ENCODE peak calls at places on chromosomes 11 and 22, in seven cellular contexts. T is CD4-positive, CD25-positive, alpha-beta regulatory T cell; K is ascending aorta; V is heart right ventricle; A is right cardiac atrium; Z is kidney epithelial cell; D is BE2C. L is an unnamed sample.

GRCh38 chr11:36233226-36233625 is 56.0 kb downstream of the COMMD9 start:
- DNase-seq in V (no peak), K (no peak), Z (no peak), T (no peak), D (no peak), A (no peak), L (peak)

GRCh38 chr11:70680781-70681281 is 282.5 kb downstream of the CTTN start:
- DNase-seq in Z (no peak), V (no peak), A (no peak), T (no peak), K (no peak), D (no peak), L (no peak)

GRCh38 chr11:130831506-130832385 is 84.5 kb downstream of the SNX19 start:
- DNase-seq in Z (no peak), A (peak), V (no peak), D (no peak), T (no peak), K (no peak), L (no peak)

GRCh38 chr11:71316701-71317100 is 64.3 kb upstream of the SHANK2 start:
- DNase-seq in Z (no peak), K (no peak), A (no peak), V (no peak), T (no peak), D (no peak), L (no peak)

GRCh38 chr11:43992834-43993637 is 50.6 kb downstream of the C11orf96 start:
- DNase-seq in A (peak), T (no peak), Z (no peak), V (peak), D (no peak), K (no peak), L (no peak)

GRCh38 chr11:94315664-94316063 is 11.3 kb downstream of the IZUMO1R start:
- DNase-seq in V (no peak), Z (no peak), K (no peak), D (no peak), T (no peak), A (no peak), L (no peak)

GRCh38 chr11:109961261-109961660 is 131.9 kb upstream of the ZC3H12C start:
- DNase-seq in K (no peak), V (no peak), A (no peak), Z (no peak), D (no peak), T (no peak), L (no peak)

GRCh38 chr11:77191823-77192495 is 63.9 kb downstream of the MYO7A start:
- DNase-seq in D (peak), Z (peak), V (no peak), T (peak), A (peak), K (no peak), L (peak)

GRCh38 chr22:16783930-16784354 is 41.3 kb downstream of the XKR3 start:
- DNase-seq in A (no peak), V (no peak), K (no peak), Z (no peak), D (no peak), T (no peak), L (no peak)

GRCh38 chr11:58316142-58316541 is 42.7 kb downstream of the OR5B17 start:
- DNase-seq in D (no peak), Z (no peak), V (no peak), T (no peak), A (no peak), K (no peak), L (peak)

GRCh38 chr11:73198677-73199076 is 19.4 kb upstream of the P2RY2 start:
- DNase-seq in D (no peak), V (no peak), Z (no peak), T (no peak), A (no peak), K (peak), L (no peak)

GRCh38 chr11:16815047-16815767 is 76.8 kb downstream of the C11orf58 start:
- DNase-seq in A (peak), T (no peak), Z (no peak), V (peak), K (peak), D (no peak), L (peak)

GRCh38 chr11:134418119-134418840 is 6.2 kb upstream of the B3GAT1 start:
- DNase-seq in K (no peak), T (no peak), Z (no peak), D (peak), A (no peak), V (no peak), L (no peak)

GRCh38 chr11:27694992-27695391 is 5.3 kb downstream of the BDNF start:
- DNase-seq in T (no peak), Z (no peak), A (no peak), K (no peak), D (no peak), V (no peak), L (peak)

GRCh38 chr11:34357646-34358257 is at the start of gene ABTB2:
- DNase-seq in D (peak), V (peak), Z (peak), K (peak), A (peak), T (peak), L (peak)

GRCh38 chr22:41290262-41291221 is 4.6 kb upstream of the RANGAP1 start:
- DNase-seq in Z (peak), V (no peak), A (no peak), T (no peak), D (no peak), K (no peak), L (peak)

GRCh38 chr11:7575841-7576451 is 62.1 kb downstream of the PPFIBP2 start:
- DNase-seq in A (peak), Z (no peak), D (no peak), K (peak), T (no peak), V (no peak), L (no peak)

GRCh38 chr22:27148886-27149470 is 491.6 kb downstream of the MIAT start:
- DNase-seq in D (no peak), Z (no peak), K (no peak), V (no peak), A (no peak), T (no peak), L (no peak)

GRCh38 chr22:23225724-23226496 is 45.6 kb downstream of the BCR start:
- DNase-seq in Z (no peak), V (peak), K (peak), A (peak), T (peak), D (no peak), L (peak)

GRCh38 chr11:127966821-127967220 is 620.5 kb downstream of the ETS1 start:
- DNase-seq in V (no peak), Z (no peak), D (no peak), T (no peak), K (no peak), A (no peak), L (no peak)

GRCh38 chr11:57131080-57131790 is 50.5 kb upstream of the LRRC55 start:
- DNase-seq in D (peak), Z (no peak), K (no peak), V (peak), T (no peak), A (peak), L (peak)

GRCh38 chr11:74460481-74461154 is 6.7 kb downstream of the KCNE3 start:
- DNase-seq in K (peak), A (no peak), Z (no peak), T (no peak), V (no peak), D (no peak), L (no peak)

GRCh38 chr11:63609971-63610580 is 4.2 kb downstream of the PLAAT3 start:
- DNase-seq in K (no peak), D (no peak), T (no peak), A (no peak), V (no peak), Z (no peak), L (peak)

GRCh38 chr22:42180349-42180842 is 49.8 kb upstream of the CYP2D6 start:
- DNase-seq in A (no peak), D (no peak), K (peak), V (peak), Z (no peak), T (peak), L (peak)

DNA sequence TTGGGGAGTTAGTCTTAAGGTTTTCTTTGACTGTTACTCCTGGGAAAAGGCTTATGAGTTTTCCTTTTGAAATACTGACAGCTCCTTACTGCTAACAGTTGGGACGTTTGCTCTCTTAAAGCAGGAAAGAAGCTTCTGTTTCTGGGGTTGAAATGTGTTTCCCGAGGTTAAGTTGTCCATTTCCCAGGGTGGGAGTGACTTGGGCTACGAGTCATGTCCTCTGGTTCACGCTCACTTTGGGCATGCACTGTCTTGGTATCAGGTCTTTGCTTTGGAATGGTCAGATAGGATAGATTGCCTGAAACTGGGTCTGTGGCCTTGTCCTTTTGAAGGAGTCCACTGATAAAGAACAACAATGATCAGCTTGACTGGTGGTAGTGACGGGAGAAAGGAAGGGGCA is 81.3 kb downstream of the TEAD1 start:
- DNase-seq in K (no peak), T (no peak), D (no peak), V (no peak), A (no peak), Z (no peak), L (no peak)
- H3K4me3 ChIP-seq in K (no peak), T (no peak), D (no peak), V (no peak), A (no peak), Z (no peak), L (no peak)

DNA sequence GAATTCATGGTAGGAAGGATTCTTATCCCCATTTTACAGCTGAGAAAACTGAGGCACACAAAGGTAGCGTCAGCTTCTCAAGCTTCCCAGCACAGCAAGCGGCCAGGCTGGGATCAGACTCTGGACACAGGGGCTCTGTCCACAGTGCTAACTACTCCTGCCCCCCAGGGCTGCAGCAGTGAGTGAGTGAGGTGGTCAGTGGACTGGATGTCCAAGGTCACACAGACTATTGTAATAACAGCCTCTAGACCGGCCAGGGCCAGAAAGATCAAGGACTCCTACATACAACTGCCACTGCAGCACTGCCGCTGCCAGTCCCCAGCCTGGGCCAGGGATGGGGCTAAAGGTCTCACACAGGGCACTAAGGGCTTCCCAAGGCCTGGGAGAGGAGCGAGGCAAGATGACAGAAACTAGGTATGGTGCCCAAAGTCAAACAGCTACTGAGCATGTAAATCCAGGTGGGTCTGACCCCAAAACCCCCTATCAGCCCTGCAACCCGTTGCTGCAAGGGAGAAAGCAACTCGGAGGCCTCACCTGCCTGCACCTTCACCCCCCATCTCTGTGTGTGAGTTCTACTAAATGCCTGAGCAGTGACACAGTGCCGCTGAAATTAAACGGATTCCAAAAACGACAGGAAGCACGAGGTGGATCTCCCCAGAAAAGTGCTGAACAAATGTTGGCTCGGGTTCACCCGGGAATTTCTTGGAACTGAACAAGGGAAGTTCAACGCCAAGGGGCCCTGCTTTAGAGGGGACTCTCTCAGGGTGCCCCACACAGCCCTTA is 161.8 kb upstream of the GRK3 start:
- DNase-seq in K (no peak), V (peak), A (peak), Z (no peak), T (no peak), D (no peak), L (no peak)
- H3K4me3 ChIP-seq in K (no peak), V (peak), A (no peak), Z (peak), T (no peak), D (peak), L (no peak)

GRCh38 chr22:36350751-36351594 is 36.8 kb downstream of the MYH9 start:
- DNase-seq in V (no peak), Z (peak), D (no peak), A (peak), K (peak), T (no peak), L (peak)
- H3K4me3 ChIP-seq in V (no peak), Z (no peak), D (no peak), A (no peak), K (peak), T (no peak), L (no peak)

DNA sequence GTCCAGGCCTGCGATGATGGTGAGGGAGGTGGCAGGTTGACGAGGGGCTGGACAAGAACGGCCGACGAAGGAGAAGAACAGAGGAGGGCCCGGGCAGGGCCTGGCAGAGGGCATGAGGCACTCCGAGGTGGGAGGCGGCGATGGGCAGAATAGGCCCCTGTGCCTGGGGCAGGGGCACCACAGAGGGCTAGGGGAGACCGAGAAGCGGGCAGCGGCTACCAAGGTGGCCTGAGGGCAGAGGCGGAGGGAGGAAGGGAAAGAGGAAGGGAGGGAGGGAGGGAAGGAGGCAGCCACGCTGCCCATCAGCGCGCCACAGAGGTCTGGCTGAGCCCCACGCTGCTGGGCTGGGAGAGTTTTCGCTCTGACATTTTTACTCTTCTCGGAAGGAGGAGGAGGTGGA is 11.3 kb downstream of the LSP1 start:
- DNase-seq in D (no peak), V (no peak), K (no peak), T (no peak), Z (no peak), A (peak), L (no peak)
- H3K4me3 ChIP-seq in D (no peak), V (peak), K (peak), T (no peak), Z (no peak), A (no peak), L (no peak)